ENCODE peak calls at places on chromosomes 12 and 14, in seven cellular contexts. V is ELR; D is A549; X is fibroblast of mammary gland; I is AG20443; A is amygdala; Y is stimulated activated CD4-positive, alpha-beta T cell treated with anti-CD3 and anti-CD28 coated beads, Interleukin-2, amount 100 ng/mL, for 24 hours. S is an unnamed sample.

GRCh38 chr12:45587877-45588530 is 141.5 kb upstream of the ARID2 start:
- DNase-seq in V (peak; percentile 13), D (no peak), X (no peak), I (no peak), A (no peak), Y (no peak), S (no peak)

GRCh38 chr14:91349481-91350074 is 68.0 kb downstream of the CCDC88C start:
- DNase-seq in V (no peak), D (no peak), X (no peak), I (no peak), A (no peak), Y (peak; percentile 69), S (no peak)

GRCh38 chr12:123064885-123065619 is 84.6 kb downstream of the ARL6IP4 start:
- DNase-seq in V (no peak), D (no peak), X (no peak), I (no peak), A (no peak), Y (no peak), S (no peak)

GRCh38 chr14:71290301-71290700 is 383.0 kb downstream of the PCNX1 start:
- DNase-seq in V (peak; percentile 5), D (no peak), X (no peak), I (no peak), A (no peak), Y (no peak), S (no peak)

GRCh38 chr12:130031571-130032189 is 127.9 kb upstream of the TMEM132D start:
- DNase-seq in V (peak; percentile 31), D (peak; percentile 61), X (peak; percentile 26), I (peak; percentile 62), A (peak; percentile 61), Y (peak; percentile 79), S (no peak)

GRCh38 chr12:99119449-99119848 is 474.4 kb downstream of the APAF1 start:
- DNase-seq in V (no peak), D (no peak), X (no peak), I (no peak), A (no peak), Y (no peak), S (no peak)

GRCh38 chr12:64104376-64104775 is 117.7 kb downstream of the KICS2 start:
- DNase-seq in V (peak; percentile 49), D (no peak), X (peak; percentile 89), I (peak; percentile 33), A (no peak), Y (no peak), S (no peak)

GRCh38 chr14:68476965-68477455 is 315.9 kb downstream of the ZFP36L1 start:
- DNase-seq in V (no peak), D (no peak), X (no peak), I (no peak), A (no peak), Y (no peak), S (no peak)

GRCh38 chr12:105455250-105455649 is 124.8 kb downstream of the C12orf75 start:
- DNase-seq in V (no peak), D (no peak), X (no peak), I (no peak), A (no peak), Y (no peak), S (no peak)

GRCh38 chr14:35814371-35815005 is 5.4 kb upstream of the RALGAPA1 start:
- DNase-seq in V (peak; percentile 72), D (no peak), X (peak; percentile 58), I (peak; percentile 34), A (no peak), Y (peak; percentile 84), S (peak; percentile 22)

GRCh38 chr12:46483572-46484395 is 111.2 kb upstream of the SLC38A2 start:
- DNase-seq in V (peak; percentile 64), D (no peak), X (peak; percentile 80), I (peak; percentile 32), A (no peak), Y (no peak), S (peak; percentile 51)

GRCh38 chr12:27524839-27525238 is 833 bp downstream of the PPFIBP1 start:
- DNase-seq in V (peak; percentile 67), D (peak; percentile 23), X (peak; percentile 57), I (no peak), A (no peak), Y (no peak), S (no peak)

GRCh38 chr12:24421759-24422158 is 472.3 kb upstream of the SOX5 start:
- DNase-seq in V (no peak), D (no peak), X (no peak), I (no peak), A (no peak), Y (no peak), S (no peak)

GRCh38 chr12:111842556-111843396 is 748 bp downstream of the MAPKAPK5 start:
- DNase-seq in V (peak; percentile 49), D (peak; percentile 25), X (peak; percentile 28), I (peak; percentile 26), A (no peak), Y (peak; percentile 40), S (no peak)

GRCh38 chr14:69038449-69039286 is 59.6 kb upstream of the ACTN1 start:
- DNase-seq in V (peak; percentile 88), D (peak; percentile 35), X (peak; percentile 95), I (peak; percentile 67), A (no peak), Y (no peak), S (peak; percentile 61)

GRCh38 chr12:7934560-7935463 is 1.2 kb downstream of the SLC2A3 start:
- DNase-seq in V (peak; percentile 35), D (no peak), X (no peak), I (no peak), A (no peak), Y (peak; percentile 43), S (no peak)

GRCh38 chr12:100555722-100556121 is 17.8 kb upstream of the GAS2L3 start:
- DNase-seq in V (no peak), D (no peak), X (peak; percentile 63), I (no peak), A (no peak), Y (no peak), S (peak; percentile 42)

S was measured in stromal cell of bone marrow.